ENCODE peak calls at places on chromosomes 13 and 19, in nine cellular contexts. One of them, this sample, is unnamed.
A peak's percentile ranks its signal among the peaks of the same experiment; 100 is the strongest.

GRCh38 chr13:113400621-113401451 is 36.9 kb upstream of the GRTP1 start:
- DNase-seq in stimulated activated CD4-positive, alpha-beta T cell treated with anti-CD3 and anti-CD28 coated beads, Interleukin-1b, Interleukin-23, amount 100 ng/mL, for 1 hour: no peak
- DNase-seq in GM13977: no peak
- DNase-seq in head of caudate nucleus: no peak
- DNase-seq in tibial nerve: no peak
- DNase-seq in stimulated activated CD8-positive, alpha-beta memory T cell treated with anti-CD3 and anti-CD28 coated beads, Interleukin-2, amount 100 ng/mL, for 48 hours: no peak
- DNase-seq in body of pancreas: no peak
- DNase-seq in AG04450: no peak
- DNase-seq in effector memory CD8-positive, alpha-beta T cell: no peak
- DNase-seq in this sample: no peak

GRCh38 chr13:95233026-95233635 is 68.1 kb downstream of the ABCC4 start:
- DNase-seq in stimulated activated CD4-positive, alpha-beta T cell treated with anti-CD3 and anti-CD28 coated beads, Interleukin-1b, Interleukin-23, amount 100 ng/mL, for 1 hour: no peak
- DNase-seq in GM13977: no peak
- DNase-seq in AG04450: no peak
- DNase-seq in tibial nerve: no peak
- DNase-seq in head of caudate nucleus: no peak
- DNase-seq in stimulated activated CD8-positive, alpha-beta memory T cell treated with anti-CD3 and anti-CD28 coated beads, Interleukin-2, amount 100 ng/mL, for 48 hours: no peak
- DNase-seq in effector memory CD8-positive, alpha-beta T cell: no peak
- DNase-seq in body of pancreas: no peak
- DNase-seq in this sample: no peak

GRCh38 chr19:11963566-11964355 is 1.1 kb upstream of the ZNF763 start:
- DNase-seq in body of pancreas: peak; percentile 72
- DNase-seq in stimulated activated CD8-positive, alpha-beta memory T cell treated with anti-CD3 and anti-CD28 coated beads, Interleukin-2, amount 100 ng/mL, for 48 hours: peak; percentile 59
- DNase-seq in GM13977: peak; percentile 66
- DNase-seq in tibial nerve: peak; percentile 83
- DNase-seq in effector memory CD8-positive, alpha-beta T cell: peak; percentile 61
- DNase-seq in head of caudate nucleus: peak; percentile 85
- DNase-seq in stimulated activated CD4-positive, alpha-beta T cell treated with anti-CD3 and anti-CD28 coated beads, Interleukin-1b, Interleukin-23, amount 100 ng/mL, for 1 hour: peak; percentile 53
- DNase-seq in AG04450: no peak
- DNase-seq in this sample: peak; percentile 72

GRCh38 chr19:17097593-17098126 is 22.1 kb downstream of the MYO9B start:
- DNase-seq in stimulated activated CD8-positive, alpha-beta memory T cell treated with anti-CD3 and anti-CD28 coated beads, Interleukin-2, amount 100 ng/mL, for 48 hours: no peak
- DNase-seq in head of caudate nucleus: no peak
- DNase-seq in GM13977: no peak
- DNase-seq in body of pancreas: no peak
- DNase-seq in AG04450: no peak
- DNase-seq in tibial nerve: no peak
- DNase-seq in stimulated activated CD4-positive, alpha-beta T cell treated with anti-CD3 and anti-CD28 coated beads, Interleukin-1b, Interleukin-23, amount 100 ng/mL, for 1 hour: no peak
- DNase-seq in effector memory CD8-positive, alpha-beta T cell: no peak
- DNase-seq in this sample: no peak

GRCh38 chr19:17719730-17720486 is 628 bp downstream of the MAP1S start:
- DNase-seq in AG04450: no peak
- DNase-seq in head of caudate nucleus: peak; percentile 68
- DNase-seq in GM13977: no peak
- DNase-seq in tibial nerve: no peak
- DNase-seq in effector memory CD8-positive, alpha-beta T cell: no peak
- DNase-seq in body of pancreas: peak; percentile 79
- DNase-seq in stimulated activated CD8-positive, alpha-beta memory T cell treated with anti-CD3 and anti-CD28 coated beads, Interleukin-2, amount 100 ng/mL, for 48 hours: no peak
- DNase-seq in stimulated activated CD4-positive, alpha-beta T cell treated with anti-CD3 and anti-CD28 coated beads, Interleukin-1b, Interleukin-23, amount 100 ng/mL, for 1 hour: peak; percentile 16
- DNase-seq in this sample: peak; percentile 21

GRCh38 chr19:39805120-39805519 is 26.5 kb downstream of the LEUTX start:
- DNase-seq in AG04450: no peak
- DNase-seq in stimulated activated CD4-positive, alpha-beta T cell treated with anti-CD3 and anti-CD28 coated beads, Interleukin-1b, Interleukin-23, amount 100 ng/mL, for 1 hour: no peak
- DNase-seq in stimulated activated CD8-positive, alpha-beta memory T cell treated with anti-CD3 and anti-CD28 coated beads, Interleukin-2, amount 100 ng/mL, for 48 hours: no peak
- DNase-seq in body of pancreas: no peak
- DNase-seq in effector memory CD8-positive, alpha-beta T cell: no peak
- DNase-seq in head of caudate nucleus: no peak
- DNase-seq in tibial nerve: no peak
- DNase-seq in GM13977: no peak
- DNase-seq in this sample: no peak

GRCh38 chr13:74136089-74136658 is 2.0 kb upstream of the KLF12 start:
- DNase-seq in stimulated activated CD8-positive, alpha-beta memory T cell treated with anti-CD3 and anti-CD28 coated beads, Interleukin-2, amount 100 ng/mL, for 48 hours: no peak
- DNase-seq in AG04450: no peak
- DNase-seq in body of pancreas: no peak
- DNase-seq in GM13977: peak; percentile 18
- DNase-seq in stimulated activated CD4-positive, alpha-beta T cell treated with anti-CD3 and anti-CD28 coated beads, Interleukin-1b, Interleukin-23, amount 100 ng/mL, for 1 hour: no peak
- DNase-seq in head of caudate nucleus: peak; percentile 33
- DNase-seq in tibial nerve: peak; percentile 27
- DNase-seq in effector memory CD8-positive, alpha-beta T cell: peak; percentile 20
- DNase-seq in this sample: no peak

GRCh38 chr19:13554506-13555235 is 48.4 kb upstream of the CACNA1A start:
- DNase-seq in stimulated activated CD8-positive, alpha-beta memory T cell treated with anti-CD3 and anti-CD28 coated beads, Interleukin-2, amount 100 ng/mL, for 48 hours: no peak
- DNase-seq in head of caudate nucleus: no peak
- DNase-seq in tibial nerve: no peak
- DNase-seq in body of pancreas: no peak
- DNase-seq in AG04450: no peak
- DNase-seq in GM13977: no peak
- DNase-seq in stimulated activated CD4-positive, alpha-beta T cell treated with anti-CD3 and anti-CD28 coated beads, Interleukin-1b, Interleukin-23, amount 100 ng/mL, for 1 hour: no peak
- DNase-seq in effector memory CD8-positive, alpha-beta T cell: no peak
- DNase-seq in this sample: no peak

GRCh38 chr19:41705393-41706174 is 2.8 kb upstream of the CEACAM5 start:
- DNase-seq in AG04450: no peak
- DNase-seq in stimulated activated CD8-positive, alpha-beta memory T cell treated with anti-CD3 and anti-CD28 coated beads, Interleukin-2, amount 100 ng/mL, for 48 hours: peak; percentile 16
- DNase-seq in stimulated activated CD4-positive, alpha-beta T cell treated with anti-CD3 and anti-CD28 coated beads, Interleukin-1b, Interleukin-23, amount 100 ng/mL, for 1 hour: no peak
- DNase-seq in head of caudate nucleus: no peak
- DNase-seq in effector memory CD8-positive, alpha-beta T cell: peak; percentile 22
- DNase-seq in GM13977: no peak
- DNase-seq in tibial nerve: no peak
- DNase-seq in body of pancreas: peak; percentile 42
- DNase-seq in this sample: no peak

GRCh38 chr19:16338470-16339360 is 14.1 kb downstream of the KLF2 start:
- DNase-seq in GM13977: peak; percentile 66
- DNase-seq in AG04450: peak; percentile 69
- DNase-seq in effector memory CD8-positive, alpha-beta T cell: peak; percentile 28
- DNase-seq in stimulated activated CD4-positive, alpha-beta T cell treated with anti-CD3 and anti-CD28 coated beads, Interleukin-1b, Interleukin-23, amount 100 ng/mL, for 1 hour: no peak
- DNase-seq in tibial nerve: no peak
- DNase-seq in head of caudate nucleus: peak; percentile 40
- DNase-seq in body of pancreas: no peak
- DNase-seq in stimulated activated CD8-positive, alpha-beta memory T cell treated with anti-CD3 and anti-CD28 coated beads, Interleukin-2, amount 100 ng/mL, for 48 hours: peak; percentile 46
- DNase-seq in this sample: peak; percentile 72

GRCh38 chr13:39100996-39101751 is 62.9 kb downstream of the NHLRC3 start:
- DNase-seq in GM13977: no peak
- DNase-seq in head of caudate nucleus: no peak
- DNase-seq in AG04450: no peak
- DNase-seq in tibial nerve: no peak
- DNase-seq in stimulated activated CD4-positive, alpha-beta T cell treated with anti-CD3 and anti-CD28 coated beads, Interleukin-1b, Interleukin-23, amount 100 ng/mL, for 1 hour: no peak
- DNase-seq in body of pancreas: no peak
- DNase-seq in effector memory CD8-positive, alpha-beta T cell: no peak
- DNase-seq in stimulated activated CD8-positive, alpha-beta memory T cell treated with anti-CD3 and anti-CD28 coated beads, Interleukin-2, amount 100 ng/mL, for 48 hours: no peak
- DNase-seq in this sample: no peak

GRCh38 chr13:103022328-103022727 is 43.9 kb downstream of the SLC10A2 start:
- DNase-seq in body of pancreas: no peak
- DNase-seq in head of caudate nucleus: no peak
- DNase-seq in tibial nerve: no peak
- DNase-seq in stimulated activated CD8-positive, alpha-beta memory T cell treated with anti-CD3 and anti-CD28 coated beads, Interleukin-2, amount 100 ng/mL, for 48 hours: no peak
- DNase-seq in stimulated activated CD4-positive, alpha-beta T cell treated with anti-CD3 and anti-CD28 coated beads, Interleukin-1b, Interleukin-23, amount 100 ng/mL, for 1 hour: no peak
- DNase-seq in effector memory CD8-positive, alpha-beta T cell: no peak
- DNase-seq in GM13977: no peak
- DNase-seq in AG04450: no peak
- DNase-seq in this sample: no peak

GRCh38 chr19:30604657-30605056 is 232.5 kb downstream of the ZNF536 start:
- DNase-seq in head of caudate nucleus: no peak
- DNase-seq in tibial nerve: no peak
- DNase-seq in stimulated activated CD8-positive, alpha-beta memory T cell treated with anti-CD3 and anti-CD28 coated beads, Interleukin-2, amount 100 ng/mL, for 48 hours: no peak
- DNase-seq in GM13977: no peak
- DNase-seq in stimulated activated CD4-positive, alpha-beta T cell treated with anti-CD3 and anti-CD28 coated beads, Interleukin-1b, Interleukin-23, amount 100 ng/mL, for 1 hour: no peak
- DNase-seq in AG04450: no peak
- DNase-seq in effector memory CD8-positive, alpha-beta T cell: no peak
- DNase-seq in body of pancreas: no peak
- DNase-seq in this sample: no peak

GRCh38 chr19:46000497-46001246 is 5.4 kb downstream of the CCDC61 start:
- DNase-seq in tibial nerve: no peak
- DNase-seq in AG04450: no peak
- DNase-seq in effector memory CD8-positive, alpha-beta T cell: peak; percentile 47
- DNase-seq in stimulated activated CD4-positive, alpha-beta T cell treated with anti-CD3 and anti-CD28 coated beads, Interleukin-1b, Interleukin-23, amount 100 ng/mL, for 1 hour: peak; percentile 48
- DNase-seq in GM13977: peak; percentile 84
- DNase-seq in body of pancreas: peak; percentile 49
- DNase-seq in stimulated activated CD8-positive, alpha-beta memory T cell treated with anti-CD3 and anti-CD28 coated beads, Interleukin-2, amount 100 ng/mL, for 48 hours: peak; percentile 60
- DNase-seq in head of caudate nucleus: peak; percentile 82
- DNase-seq in this sample: peak; percentile 42

GRCh38 chr19:47021536-47022139 is 2.0 kb downstream of the NPAS1 start:
- DNase-seq in body of pancreas: no peak
- DNase-seq in GM13977: no peak
- DNase-seq in tibial nerve: no peak
- DNase-seq in effector memory CD8-positive, alpha-beta T cell: no peak
- DNase-seq in AG04450: no peak
- DNase-seq in head of caudate nucleus: no peak
- DNase-seq in stimulated activated CD4-positive, alpha-beta T cell treated with anti-CD3 and anti-CD28 coated beads, Interleukin-1b, Interleukin-23, amount 100 ng/mL, for 1 hour: no peak
- DNase-seq in stimulated activated CD8-positive, alpha-beta memory T cell treated with anti-CD3 and anti-CD28 coated beads, Interleukin-2, amount 100 ng/mL, for 48 hours: no peak
- DNase-seq in this sample: no peak

GRCh38 chr13:102700088-102701031 is 5.5 kb upstream of the METTL21C start:
- DNase-seq in body of pancreas: no peak
- DNase-seq in tibial nerve: no peak
- DNase-seq in stimulated activated CD4-positive, alpha-beta T cell treated with anti-CD3 and anti-CD28 coated beads, Interleukin-1b, Interleukin-23, amount 100 ng/mL, for 1 hour: no peak
- DNase-seq in GM13977: no peak
- DNase-seq in head of caudate nucleus: no peak
- DNase-seq in effector memory CD8-positive, alpha-beta T cell: no peak
- DNase-seq in stimulated activated CD8-positive, alpha-beta memory T cell treated with anti-CD3 and anti-CD28 coated beads, Interleukin-2, amount 100 ng/mL, for 48 hours: no peak
- DNase-seq in AG04450: no peak
- DNase-seq in this sample: no peak

GRCh38 chr13:49300716-49301589 is 53.2 kb downstream of the CDADC1 start:
- DNase-seq in stimulated activated CD8-positive, alpha-beta memory T cell treated with anti-CD3 and anti-CD28 coated beads, Interleukin-2, amount 100 ng/mL, for 48 hours: peak; percentile 34
- DNase-seq in stimulated activated CD4-positive, alpha-beta T cell treated with anti-CD3 and anti-CD28 coated beads, Interleukin-1b, Interleukin-23, amount 100 ng/mL, for 1 hour: peak; percentile 29
- DNase-seq in body of pancreas: peak; percentile 69
- DNase-seq in head of caudate nucleus: peak; percentile 73
- DNase-seq in tibial nerve: peak; percentile 57
- DNase-seq in AG04450: peak; percentile 48
- DNase-seq in effector memory CD8-positive, alpha-beta T cell: peak; percentile 55
- DNase-seq in GM13977: peak; percentile 84
- DNase-seq in this sample: peak; percentile 69